ENCODE peak calls at places on chromosome 18, in eight cellular contexts. One of them, this sample, is unnamed.

GRCh38 chr18:75221902-75222301 is 11.3 kb downstream of the TSHZ1 start:
- ATAC-seq in activated naive CD8-positive, alpha-beta T cell treated with anti-CD3 and anti-CD28 coated beads, Interleukin-2, amount 10 ng/mL, durations not matched to agents 7 days and 5 days: no peak
- ATAC-seq in PC-3: peak
- ATAC-seq in stimulated activated naive CD8-positive, alpha-beta T cell treated with anti-CD3 and anti-CD28 coated beads, Interleukin-15, Interleukin-2, amounts not matched to agents 100 U/mL and 50 U/mL, for 24 hours: no peak
- ATAC-seq in lower lobe of right lung: no peak
- ATAC-seq in naive thymus-derived CD8-positive, alpha-beta T cell: no peak
- ATAC-seq in activated CD4-positive, alpha-beta T cell treated with anti-CD3 and anti-CD28 coated beads for 36 hours: peak
- ATAC-seq in CD4-positive, CD25-positive, alpha-beta regulatory T cell: no peak
- ATAC-seq in this sample: no peak

GRCh38 chr18:71027531-71027930 is 738.7 kb downstream of the SOCS6 start:
- ATAC-seq in activated naive CD8-positive, alpha-beta T cell treated with anti-CD3 and anti-CD28 coated beads, Interleukin-2, amount 10 ng/mL, durations not matched to agents 7 days and 5 days: no peak
- ATAC-seq in PC-3: peak
- ATAC-seq in stimulated activated naive CD8-positive, alpha-beta T cell treated with anti-CD3 and anti-CD28 coated beads, Interleukin-15, Interleukin-2, amounts not matched to agents 100 U/mL and 50 U/mL, for 24 hours: no peak
- ATAC-seq in lower lobe of right lung: no peak
- ATAC-seq in naive thymus-derived CD8-positive, alpha-beta T cell: no peak
- ATAC-seq in activated CD4-positive, alpha-beta T cell treated with anti-CD3 and anti-CD28 coated beads for 36 hours: no peak
- ATAC-seq in CD4-positive, CD25-positive, alpha-beta regulatory T cell: no peak
- ATAC-seq in this sample: no peak

GRCh38 chr18:21897811-21898210 is 157.2 kb downstream of the MIB1 start:
- ATAC-seq in activated naive CD8-positive, alpha-beta T cell treated with anti-CD3 and anti-CD28 coated beads, Interleukin-2, amount 10 ng/mL, durations not matched to agents 7 days and 5 days: peak
- ATAC-seq in PC-3: peak
- ATAC-seq in stimulated activated naive CD8-positive, alpha-beta T cell treated with anti-CD3 and anti-CD28 coated beads, Interleukin-15, Interleukin-2, amounts not matched to agents 100 U/mL and 50 U/mL, for 24 hours: no peak
- ATAC-seq in lower lobe of right lung: peak
- ATAC-seq in naive thymus-derived CD8-positive, alpha-beta T cell: no peak
- ATAC-seq in activated CD4-positive, alpha-beta T cell treated with anti-CD3 and anti-CD28 coated beads for 36 hours: no peak
- ATAC-seq in CD4-positive, CD25-positive, alpha-beta regulatory T cell: no peak
- ATAC-seq in this sample: peak

GRCh38 chr18:74183110-74183509 is 34.8 kb downstream of the TIMM21 start:
- ATAC-seq in activated naive CD8-positive, alpha-beta T cell treated with anti-CD3 and anti-CD28 coated beads, Interleukin-2, amount 10 ng/mL, durations not matched to agents 7 days and 5 days: no peak
- ATAC-seq in PC-3: peak
- ATAC-seq in stimulated activated naive CD8-positive, alpha-beta T cell treated with anti-CD3 and anti-CD28 coated beads, Interleukin-15, Interleukin-2, amounts not matched to agents 100 U/mL and 50 U/mL, for 24 hours: no peak
- ATAC-seq in lower lobe of right lung: no peak
- ATAC-seq in naive thymus-derived CD8-positive, alpha-beta T cell: no peak
- ATAC-seq in activated CD4-positive, alpha-beta T cell treated with anti-CD3 and anti-CD28 coated beads for 36 hours: no peak
- ATAC-seq in CD4-positive, CD25-positive, alpha-beta regulatory T cell: no peak
- ATAC-seq in this sample: no peak

GRCh38 chr18:34995746-34996145 is 45.5 kb upstream of the MAPRE2 start:
- ATAC-seq in activated naive CD8-positive, alpha-beta T cell treated with anti-CD3 and anti-CD28 coated beads, Interleukin-2, amount 10 ng/mL, durations not matched to agents 7 days and 5 days: no peak
- ATAC-seq in PC-3: no peak
- ATAC-seq in stimulated activated naive CD8-positive, alpha-beta T cell treated with anti-CD3 and anti-CD28 coated beads, Interleukin-15, Interleukin-2, amounts not matched to agents 100 U/mL and 50 U/mL, for 24 hours: no peak
- ATAC-seq in lower lobe of right lung: no peak
- ATAC-seq in naive thymus-derived CD8-positive, alpha-beta T cell: no peak
- ATAC-seq in activated CD4-positive, alpha-beta T cell treated with anti-CD3 and anti-CD28 coated beads for 36 hours: no peak
- ATAC-seq in CD4-positive, CD25-positive, alpha-beta regulatory T cell: no peak
- ATAC-seq in this sample: no peak

GRCh38 chr18:23585007-23585871 is 1.1 kb downstream of the NPC1 start:
- ATAC-seq in activated naive CD8-positive, alpha-beta T cell treated with anti-CD3 and anti-CD28 coated beads, Interleukin-2, amount 10 ng/mL, durations not matched to agents 7 days and 5 days: no peak
- ATAC-seq in PC-3: peak
- ATAC-seq in stimulated activated naive CD8-positive, alpha-beta T cell treated with anti-CD3 and anti-CD28 coated beads, Interleukin-15, Interleukin-2, amounts not matched to agents 100 U/mL and 50 U/mL, for 24 hours: no peak
- ATAC-seq in lower lobe of right lung: peak
- ATAC-seq in naive thymus-derived CD8-positive, alpha-beta T cell: no peak
- ATAC-seq in activated CD4-positive, alpha-beta T cell treated with anti-CD3 and anti-CD28 coated beads for 36 hours: no peak
- ATAC-seq in CD4-positive, CD25-positive, alpha-beta regulatory T cell: no peak
- ATAC-seq in this sample: peak

GRCh38 chr18:9335255-9336045 is 877 bp downstream of the TWSG1 start:
- ATAC-seq in activated naive CD8-positive, alpha-beta T cell treated with anti-CD3 and anti-CD28 coated beads, Interleukin-2, amount 10 ng/mL, durations not matched to agents 7 days and 5 days: no peak
- ATAC-seq in PC-3: peak
- ATAC-seq in stimulated activated naive CD8-positive, alpha-beta T cell treated with anti-CD3 and anti-CD28 coated beads, Interleukin-15, Interleukin-2, amounts not matched to agents 100 U/mL and 50 U/mL, for 24 hours: no peak
- ATAC-seq in lower lobe of right lung: no peak
- ATAC-seq in naive thymus-derived CD8-positive, alpha-beta T cell: no peak
- ATAC-seq in activated CD4-positive, alpha-beta T cell treated with anti-CD3 and anti-CD28 coated beads for 36 hours: peak
- ATAC-seq in CD4-positive, CD25-positive, alpha-beta regulatory T cell: peak
- ATAC-seq in this sample: no peak

GRCh38 chr18:32730620-32731021 is 42.2 kb downstream of the KLHL14 start:
- ATAC-seq in activated naive CD8-positive, alpha-beta T cell treated with anti-CD3 and anti-CD28 coated beads, Interleukin-2, amount 10 ng/mL, durations not matched to agents 7 days and 5 days: no peak
- ATAC-seq in PC-3: peak
- ATAC-seq in stimulated activated naive CD8-positive, alpha-beta T cell treated with anti-CD3 and anti-CD28 coated beads, Interleukin-15, Interleukin-2, amounts not matched to agents 100 U/mL and 50 U/mL, for 24 hours: no peak
- ATAC-seq in lower lobe of right lung: peak
- ATAC-seq in naive thymus-derived CD8-positive, alpha-beta T cell: peak
- ATAC-seq in activated CD4-positive, alpha-beta T cell treated with anti-CD3 and anti-CD28 coated beads for 36 hours: peak
- ATAC-seq in CD4-positive, CD25-positive, alpha-beta regulatory T cell: no peak
- ATAC-seq in this sample: peak

GRCh38 chr18:34957119-34957863 is 83.9 kb upstream of the MAPRE2 start:
- ATAC-seq in activated naive CD8-positive, alpha-beta T cell treated with anti-CD3 and anti-CD28 coated beads, Interleukin-2, amount 10 ng/mL, durations not matched to agents 7 days and 5 days: no peak
- ATAC-seq in PC-3: no peak
- ATAC-seq in stimulated activated naive CD8-positive, alpha-beta T cell treated with anti-CD3 and anti-CD28 coated beads, Interleukin-15, Interleukin-2, amounts not matched to agents 100 U/mL and 50 U/mL, for 24 hours: no peak
- ATAC-seq in lower lobe of right lung: no peak
- ATAC-seq in naive thymus-derived CD8-positive, alpha-beta T cell: no peak
- ATAC-seq in activated CD4-positive, alpha-beta T cell treated with anti-CD3 and anti-CD28 coated beads for 36 hours: no peak
- ATAC-seq in CD4-positive, CD25-positive, alpha-beta regulatory T cell: no peak
- ATAC-seq in this sample: no peak

GRCh38 chr18:48053881-48054586 is 123.6 kb upstream of the SMAD2 start:
- ATAC-seq in activated naive CD8-positive, alpha-beta T cell treated with anti-CD3 and anti-CD28 coated beads, Interleukin-2, amount 10 ng/mL, durations not matched to agents 7 days and 5 days: no peak
- ATAC-seq in PC-3: no peak
- ATAC-seq in stimulated activated naive CD8-positive, alpha-beta T cell treated with anti-CD3 and anti-CD28 coated beads, Interleukin-15, Interleukin-2, amounts not matched to agents 100 U/mL and 50 U/mL, for 24 hours: no peak
- ATAC-seq in lower lobe of right lung: no peak
- ATAC-seq in naive thymus-derived CD8-positive, alpha-beta T cell: no peak
- ATAC-seq in activated CD4-positive, alpha-beta T cell treated with anti-CD3 and anti-CD28 coated beads for 36 hours: no peak
- ATAC-seq in CD4-positive, CD25-positive, alpha-beta regulatory T cell: no peak
- ATAC-seq in this sample: no peak

GRCh38 chr18:30175621-30176225 is 866.8 kb downstream of the DSC3 start:
- ATAC-seq in activated naive CD8-positive, alpha-beta T cell treated with anti-CD3 and anti-CD28 coated beads, Interleukin-2, amount 10 ng/mL, durations not matched to agents 7 days and 5 days: no peak
- ATAC-seq in PC-3: no peak
- ATAC-seq in stimulated activated naive CD8-positive, alpha-beta T cell treated with anti-CD3 and anti-CD28 coated beads, Interleukin-15, Interleukin-2, amounts not matched to agents 100 U/mL and 50 U/mL, for 24 hours: no peak
- ATAC-seq in lower lobe of right lung: no peak
- ATAC-seq in naive thymus-derived CD8-positive, alpha-beta T cell: no peak
- ATAC-seq in activated CD4-positive, alpha-beta T cell treated with anti-CD3 and anti-CD28 coated beads for 36 hours: no peak
- ATAC-seq in CD4-positive, CD25-positive, alpha-beta regulatory T cell: no peak
- ATAC-seq in this sample: no peak

GRCh38 chr18:57004366-57005121 is 142.3 kb upstream of the BOD1L2 start:
- ATAC-seq in activated naive CD8-positive, alpha-beta T cell treated with anti-CD3 and anti-CD28 coated beads, Interleukin-2, amount 10 ng/mL, durations not matched to agents 7 days and 5 days: peak
- ATAC-seq in PC-3: peak
- ATAC-seq in stimulated activated naive CD8-positive, alpha-beta T cell treated with anti-CD3 and anti-CD28 coated beads, Interleukin-15, Interleukin-2, amounts not matched to agents 100 U/mL and 50 U/mL, for 24 hours: peak
- ATAC-seq in lower lobe of right lung: peak
- ATAC-seq in naive thymus-derived CD8-positive, alpha-beta T cell: peak
- ATAC-seq in activated CD4-positive, alpha-beta T cell treated with anti-CD3 and anti-CD28 coated beads for 36 hours: peak
- ATAC-seq in CD4-positive, CD25-positive, alpha-beta regulatory T cell: peak
- ATAC-seq in this sample: peak

GRCh38 chr18:47530695-47531094 is 279.2 kb upstream of the SKOR2 start:
- ATAC-seq in activated naive CD8-positive, alpha-beta T cell treated with anti-CD3 and anti-CD28 coated beads, Interleukin-2, amount 10 ng/mL, durations not matched to agents 7 days and 5 days: no peak
- ATAC-seq in PC-3: no peak
- ATAC-seq in stimulated activated naive CD8-positive, alpha-beta T cell treated with anti-CD3 and anti-CD28 coated beads, Interleukin-15, Interleukin-2, amounts not matched to agents 100 U/mL and 50 U/mL, for 24 hours: no peak
- ATAC-seq in lower lobe of right lung: no peak
- ATAC-seq in naive thymus-derived CD8-positive, alpha-beta T cell: no peak
- ATAC-seq in activated CD4-positive, alpha-beta T cell treated with anti-CD3 and anti-CD28 coated beads for 36 hours: no peak
- ATAC-seq in CD4-positive, CD25-positive, alpha-beta regulatory T cell: no peak
- ATAC-seq in this sample: no peak